ENCODE peak calls at places on chromosome 16, in nine cellular contexts. Z is body of pancreas, Q is cardiac fibroblast, G is PC-3, W is GM10248, V is pancreas, Y is A673, I is fibroblast of mammary gland, S is AG10803. K is an unnamed sample.

GRCh38 chr16:14405611-14406537 is 224.2 kb downstream of the PARN start:
- DNase-seq in Z (no peak), Q (no peak), G (peak; percentile 16), W (peak; percentile 69), V (peak; percentile 41), Y (peak; percentile 37), I (no peak), S (no peak), K (peak; percentile 45)

GRCh38 chr16:84635702-84636101 is 12.6 kb upstream of the KLHL36 start:
- DNase-seq in Z (no peak), Q (no peak), G (no peak), W (no peak), V (no peak), Y (no peak), I (no peak), S (peak; percentile 58), K (no peak)

GRCh38 chr16:19948186-19949104 is 63.8 kb upstream of the GPRC5B start:
- DNase-seq in Z (no peak), Q (no peak), G (no peak), W (no peak), V (no peak), Y (no peak), I (no peak), S (no peak), K (no peak)

GRCh38 chr16:79261461-79261860 is 339.1 kb downstream of the MAF start:
- DNase-seq in Z (peak; percentile 34), Q (no peak), G (no peak), W (no peak), V (no peak), Y (peak; percentile 21), I (no peak), S (no peak), K (peak; percentile 68)

GRCh38 chr16:81581107-81581506 is 136.5 kb downstream of the CMIP start:
- DNase-seq in Z (no peak), Q (no peak), G (peak; percentile 96), W (no peak), V (no peak), Y (no peak), I (no peak), S (no peak), K (no peak)

GRCh38 chr16:65744401-65744800 is 622.1 kb upstream of the CDH5 start:
- DNase-seq in Z (no peak), Q (no peak), G (no peak), W (no peak), V (no peak), Y (no peak), I (no peak), S (no peak), K (no peak)

GRCh38 chr16:84303516-84303915 is 8.8 kb downstream of the WFDC1 start:
- DNase-seq in Z (no peak), Q (no peak), G (no peak), W (no peak), V (no peak), Y (no peak), I (no peak), S (no peak), K (no peak)

GRCh38 chr16:68420366-68420765 is 27.9 kb downstream of the SMPD3 start:
- DNase-seq in Z (no peak), Q (no peak), G (no peak), W (no peak), V (no peak), Y (no peak), I (no peak), S (no peak), K (no peak)

GRCh38 chr16:79362312-79362970 is 238.1 kb downstream of the MAF start:
- DNase-seq in Z (no peak), Q (no peak), G (no peak), W (no peak), V (no peak), Y (no peak), I (no peak), S (no peak), K (no peak)

GRCh38 chr16:89319883-89320716 is 102.6 kb downstream of the ZNF778 start:
- DNase-seq in Z (peak; percentile 64), Q (peak; percentile 73), G (peak; percentile 89), W (peak; percentile 72), V (peak; percentile 77), Y (peak; percentile 55), I (peak; percentile 84), S (peak; percentile 66), K (no peak)

GRCh38 chr16:81786321-81786720 is 7.2 kb downstream of the PLCG2 start:
- DNase-seq in Z (no peak), Q (no peak), G (peak; percentile 65), W (no peak), V (no peak), Y (no peak), I (no peak), S (peak; percentile 15), K (no peak)

GRCh38 chr16:2473425-2473926 is 1.5 kb upstream of the TBC1D24 start:
- DNase-seq in Z (no peak), Q (no peak), G (peak; percentile 26), W (no peak), V (peak; percentile 69), Y (no peak), I (no peak), S (no peak), K (no peak)

GRCh38 chr16:20901441-20902112 is 1.0 kb downstream of the LYRM1 start:
- DNase-seq in Z (peak; percentile 64), Q (peak; percentile 75), G (peak; percentile 88), W (peak; percentile 53), V (peak; percentile 49), Y (peak; percentile 26), I (peak; percentile 62), S (peak; percentile 52), K (peak; percentile 39)

GRCh38 chr16:31472559-31473203 is 729 bp downstream of the TGFB1I1 start:
- DNase-seq in Z (peak; percentile 78), Q (peak; percentile 96), G (peak; percentile 69), W (peak; percentile 38), V (peak; percentile 88), Y (peak; percentile 84), I (peak; percentile 94), S (peak; percentile 92), K (peak; percentile 64)

GRCh38 chr16:424623-425081 is 797 bp upstream of the RAB11FIP3 start:
- DNase-seq in Z (peak; percentile 26), Q (peak; percentile 41), G (peak; percentile 36), W (no peak), V (peak; percentile 62), Y (peak; percentile 60), I (peak; percentile 31), S (peak; percentile 41), K (peak; percentile 9)

GRCh38 chr16:425740-426114 is 278 bp downstream of the RAB11FIP3 start:
- DNase-seq in Z (no peak), Q (no peak), G (no peak), W (no peak), V (peak; percentile 50), Y (no peak), I (no peak), S (no peak), K (peak; percentile 31)

GRCh38 chr16:426115-426905 is 861 bp downstream of the RAB11FIP3 start:
- DNase-seq in Z (peak; percentile 88), Q (peak; percentile 14), G (no peak), W (no peak), V (peak; percentile 92), Y (peak; percentile 23), I (peak; percentile 14), S (no peak), K (peak; percentile 38)

GRCh38 chr16:424033-424622 is 1.3 kb upstream of the RAB11FIP3 start:
- DNase-seq in Z (peak; percentile 66), Q (peak; percentile 99), G (peak; percentile 76), W (no peak), V (no peak), Y (peak; percentile 82), I (peak; percentile 98), S (peak; percentile 100), K (no peak)

DNA sequence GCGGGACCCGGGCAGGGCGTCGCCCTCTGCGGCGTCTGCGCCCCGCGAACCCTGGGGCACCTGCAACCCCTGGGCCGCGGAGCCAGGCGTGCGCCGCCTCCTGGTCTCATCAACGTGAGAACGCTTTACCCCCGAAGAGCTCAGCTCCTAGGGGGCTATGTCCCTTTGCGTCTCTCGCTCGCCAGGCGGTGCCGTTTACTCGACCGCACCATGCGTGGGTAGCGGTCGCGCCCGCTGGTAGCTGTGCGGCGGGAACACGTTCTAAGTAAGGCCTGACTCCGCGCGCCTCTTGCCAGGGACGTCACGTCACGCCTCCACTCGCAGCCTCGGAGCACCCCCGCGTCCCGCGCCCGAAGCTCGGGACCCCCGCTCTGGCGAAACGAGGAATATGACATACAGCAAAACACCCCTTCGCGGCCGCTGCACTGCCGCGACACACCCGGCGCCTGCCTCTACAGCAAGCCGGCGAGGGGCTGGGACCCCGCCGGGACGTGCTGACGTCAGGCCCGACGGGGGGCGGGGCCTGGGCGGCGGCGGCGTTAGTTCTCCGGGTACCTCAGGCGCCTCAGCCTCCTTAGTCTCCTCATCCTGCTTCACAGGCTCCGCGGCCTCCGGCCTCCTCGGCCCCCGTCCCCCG is at the start of gene RAB11FIP3:
- DNase-seq in Z (peak; percentile 81), Q (peak; percentile 82), G (peak; percentile 61), W (peak; percentile 96), V (peak; percentile 83), Y (peak; percentile 94), I (peak; percentile 63), S (peak; percentile 70), K (peak; percentile 72)
- TF ChIP-seq CTCF in Z (peak; percentile 14), Q (no peak), G (peak; percentile 29), W (no peak), V (no peak), Y (peak; percentile 41), I (peak; percentile 0), S (no peak), K (no peak)

DNA sequence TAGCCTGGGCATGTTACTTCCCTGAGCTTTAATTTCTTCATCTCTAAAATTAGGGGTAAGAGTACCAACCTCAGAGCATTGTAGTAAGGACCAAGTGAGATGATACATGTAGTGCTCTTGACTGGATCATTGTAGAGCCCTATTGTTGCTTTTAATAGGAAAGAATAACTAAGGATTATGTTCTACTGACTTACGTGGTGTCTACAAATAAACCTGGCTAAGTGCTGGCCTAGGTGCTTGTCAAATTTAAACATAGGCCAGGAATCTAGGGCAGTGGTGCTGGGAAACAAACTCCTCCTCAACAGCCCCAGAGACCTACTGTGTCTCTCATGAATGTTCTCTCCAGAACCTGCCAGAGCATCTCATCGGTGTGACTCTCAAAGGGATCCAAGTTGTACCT is 69.4 kb downstream of the ABCC12 start:
- DNase-seq in Z (no peak), Q (no peak), G (no peak), W (no peak), V (no peak), Y (no peak), I (no peak), S (no peak), K (no peak)
- TF ChIP-seq CTCF in Z (no peak), Q (no peak), G (no peak), W (no peak), V (no peak), Y (no peak), I (no peak), S (no peak), K (no peak)

DNA sequence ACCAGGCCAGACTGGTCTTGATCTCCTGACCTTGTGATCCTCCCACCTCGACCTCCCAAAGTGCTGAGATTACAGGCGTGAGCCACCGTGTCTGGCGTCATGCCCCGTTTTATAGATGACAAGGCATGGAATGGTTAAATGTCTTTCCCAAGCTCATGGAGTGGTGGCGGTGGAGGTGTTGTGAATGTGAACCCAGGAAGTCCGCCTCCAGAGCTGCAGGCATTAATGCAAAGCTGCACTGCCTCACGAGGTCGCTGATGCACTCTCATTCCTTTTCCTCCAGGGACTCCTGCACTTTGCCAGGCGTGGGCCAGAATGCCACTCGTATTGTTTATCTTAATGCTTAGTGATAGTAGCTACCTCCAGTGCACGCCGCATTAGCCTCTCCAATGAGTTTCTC is 149.6 kb downstream of the WWOX start:
- DNase-seq in Z (peak; percentile 79), Q (no peak), G (no peak), W (no peak), V (peak; percentile 62), Y (peak; percentile 25), I (no peak), S (no peak), K (peak; percentile 15)
- TF ChIP-seq CTCF in Z (peak; percentile 31), Q (no peak), G (no peak), W (no peak), V (no peak), Y (no peak), I (no peak), S (no peak), K (no peak)

GRCh38 chr16:50547340-50547865 is 793 bp upstream of the NKD1 start:
- DNase-seq in Z (peak; percentile 72), Q (peak; percentile 1), G (peak; percentile 4), W (peak; percentile 67), V (peak; percentile 68), Y (peak; percentile 35), I (no peak), S (no peak), K (peak; percentile 53)
- TF ChIP-seq CTCF in Z (peak; percentile 21), Q (no peak), G (peak; percentile 16), W (peak; percentile 58), V (no peak), Y (peak; percentile 41), I (no peak), S (no peak), K (no peak)